ENCODE peak calls at places on chromosome 11, in seven cellular contexts. Z is tibial artery, F is cardiac muscle cell, S is brain microvascular endothelial cell, G is stomach, U is RWPE2, P is adrenal gland. N is an unnamed sample.
A peak's percentile ranks its signal among the peaks of the same experiment; 100 is the strongest.

GRCh38 chr11:74442601-74443000 is 24.7 kb downstream of the KCNE3 start:
- DNase-seq in Z (no peak), F (no peak), S (peak; percentile 38), G (no peak), U (no peak), P (no peak), N (no peak)

GRCh38 chr11:36512016-36512415 is 1.9 kb upstream of the TRAF6 start:
- DNase-seq in Z (no peak), F (no peak), S (peak; percentile 34), G (no peak), U (no peak), P (no peak), N (no peak)

GRCh38 chr11:58301576-58301975 is 33.5 kb upstream of the OR10W1 start:
- DNase-seq in Z (no peak), F (no peak), S (peak; percentile 75), G (no peak), U (no peak), P (no peak), N (peak; percentile 33)

GRCh38 chr11:103929168-103929903 is 107.1 kb upstream of the DDI1 start:
- DNase-seq in Z (no peak), F (peak; percentile 51), S (no peak), G (no peak), U (no peak), P (no peak), N (no peak)

GRCh38 chr11:70185348-70186055 is 17.6 kb upstream of the FADD start:
- DNase-seq in Z (no peak), F (no peak), S (no peak), G (no peak), U (no peak), P (no peak), N (no peak)

GRCh38 chr11:8566613-8567210 is 27.3 kb downstream of the STK33 start:
- DNase-seq in Z (no peak), F (peak; percentile 50), S (peak; percentile 7), G (no peak), U (no peak), P (no peak), N (no peak)

GRCh38 chr11:123122852-123123251 is 60.9 kb upstream of the HSPA8 start:
- DNase-seq in Z (no peak), F (no peak), S (no peak), G (no peak), U (no peak), P (no peak), N (no peak)

GRCh38 chr11:131807876-131808275 is 437.5 kb downstream of the NTM start:
- DNase-seq in Z (no peak), F (no peak), S (no peak), G (no peak), U (no peak), P (no peak), N (no peak)

GRCh38 chr11:12629601-12630313 is 44.5 kb upstream of the TEAD1 start:
- DNase-seq in Z (no peak), F (no peak), S (peak; percentile 79), G (no peak), U (no peak), P (no peak), N (no peak)

GRCh38 chr11:73012121-73012863 is 129.8 kb downstream of the FCHSD2 start:
- DNase-seq in Z (no peak), F (no peak), S (peak; percentile 7), G (no peak), U (no peak), P (no peak), N (no peak)

GRCh38 chr11:11976476-11977187 is 31.8 kb downstream of the DKK3 start:
- DNase-seq in Z (no peak), F (no peak), S (no peak), G (peak; percentile 66), U (no peak), P (no peak), N (no peak)

GRCh38 chr11:78420255-78420764 is 2.7 kb upstream of the GAB2 start:
- DNase-seq in Z (peak; percentile 86), F (peak; percentile 46), S (peak; percentile 96), G (peak; percentile 59), U (no peak), P (peak; percentile 77), N (peak; percentile 39)

GRCh38 chr11:121448431-121448941 is 3.6 kb upstream of the SORL1 start:
- DNase-seq in Z (no peak), F (no peak), S (no peak), G (no peak), U (no peak), P (no peak), N (no peak)

GRCh38 chr11:17611049-17611448 is 64.0 kb downstream of the OTOG start:
- DNase-seq in Z (no peak), F (no peak), S (no peak), G (no peak), U (no peak), P (no peak), N (no peak)

GRCh38 chr11:125070699-125071254 is 7.7 kb downstream of the SLC37A2 start:
- DNase-seq in Z (peak; percentile 76), F (no peak), S (peak; percentile 19), G (peak; percentile 61), U (peak; percentile 86), P (peak; percentile 96), N (no peak)

GRCh38 chr11:64396079-64396591 is 37.2 kb downstream of the RPS6KA4 start:
- DNase-seq in Z (no peak), F (peak; percentile 39), S (no peak), G (no peak), U (no peak), P (no peak), N (no peak)

GRCh38 chr11:15258433-15259350 is 144.0 kb downstream of the INSC start:
- DNase-seq in Z (no peak), F (peak; percentile 57), S (peak; percentile 23), G (no peak), U (no peak), P (no peak), N (no peak)

GRCh38 chr11:61948505-61948904 is 1.6 kb upstream of the BEST1 start:
- DNase-seq in Z (no peak), F (no peak), S (no peak), G (no peak), U (no peak), P (no peak), N (no peak)

GRCh38 chr11:69014084-69014935 is 1.3 kb upstream of the MRGPRF start:
- DNase-seq in Z (no peak), F (peak; percentile 50), S (no peak), G (peak; percentile 44), U (no peak), P (no peak), N (peak; percentile 76)

GRCh38 chr11:2734181-2735052 is 34.6 kb upstream of the KCNQ1OT1 start:
- DNase-seq in Z (no peak), F (no peak), S (no peak), G (no peak), U (no peak), P (no peak), N (no peak)

DNA sequence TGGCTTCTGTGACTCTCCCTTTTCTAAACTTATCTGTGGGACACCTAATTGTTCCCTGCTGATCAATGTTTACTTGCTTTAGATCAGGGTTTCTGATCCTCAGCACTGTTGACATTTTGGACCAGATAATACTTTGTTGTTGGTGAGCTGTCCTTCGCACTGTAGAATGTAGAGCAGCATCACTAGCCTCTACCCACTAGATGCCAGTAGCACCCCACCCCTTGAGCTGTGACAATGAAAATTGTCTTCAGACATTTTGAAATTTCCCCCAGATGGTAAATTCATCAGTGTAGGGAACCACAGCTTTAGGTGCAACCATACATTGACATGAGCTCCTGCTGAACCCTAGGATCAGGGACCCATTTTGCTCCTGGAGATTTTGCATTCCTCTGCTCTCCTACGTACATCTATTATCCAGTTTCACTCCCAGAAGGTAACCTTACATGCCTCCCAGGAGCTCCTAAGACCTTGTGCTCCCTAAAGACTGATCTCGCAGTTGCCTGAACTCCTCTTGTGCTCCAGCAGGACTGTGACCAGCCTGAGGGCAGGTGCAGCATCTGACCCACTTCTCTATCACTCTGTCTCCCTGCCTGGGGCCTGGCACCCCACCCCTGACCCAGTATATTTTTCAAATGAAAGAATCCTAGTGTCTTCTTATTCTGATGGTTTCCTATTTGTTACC is 107.8 kb downstream of the FAR1 start:
- DNase-seq in Z (no peak), F (no peak), S (no peak), G (no peak), U (no peak), P (no peak), N (no peak)
- TF ChIP-seq CTCF in Z (no peak), F (peak; percentile 22), S (peak; percentile 50), G (no peak), U (peak; percentile 41), P (no peak), N (no peak)

DNA sequence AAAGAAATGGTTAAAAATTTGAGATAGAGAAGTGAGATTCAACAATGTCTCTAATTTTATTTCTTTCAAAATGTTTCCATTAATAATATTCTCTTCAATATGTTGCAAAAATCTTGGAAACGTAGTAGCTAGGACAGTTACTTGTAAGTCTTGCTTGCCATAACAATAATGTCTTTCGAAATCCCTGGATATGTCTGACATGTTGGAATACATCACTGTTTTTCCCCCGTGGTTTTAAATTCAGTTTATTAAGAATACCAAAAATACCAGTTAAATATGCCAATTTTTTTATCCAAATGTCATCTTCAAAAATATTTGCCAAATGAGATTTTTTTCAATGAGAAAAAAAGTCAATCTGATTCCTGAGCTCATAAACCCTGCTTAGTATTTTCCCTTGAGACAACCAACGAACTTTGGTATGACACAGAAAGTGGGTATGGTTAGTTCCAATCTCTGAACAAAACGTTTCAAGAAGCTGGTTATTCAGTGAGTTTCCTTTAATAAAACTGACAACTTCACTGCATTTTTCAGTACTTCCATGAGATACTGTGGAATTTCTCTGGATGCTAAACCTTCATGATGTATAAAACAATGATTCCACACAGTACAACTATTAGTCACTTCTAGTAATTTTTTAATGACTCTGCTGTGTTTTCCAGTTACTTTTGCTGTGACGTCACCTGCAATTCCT is 36.7 kb upstream of the AMPD3 start:
- DNase-seq in Z (no peak), F (no peak), S (no peak), G (no peak), U (no peak), P (no peak), N (no peak)
- H3K27ac ChIP-seq in Z (no peak overlapping the region), F (no peak overlapping the region), S (no peak overlapping the region), G (no peak overlapping the region), U (no peak overlapping the region), P (no peak overlapping the region), N (no peak overlapping the region)

GRCh38 chr11:26134481-26135355 is 197.2 kb upstream of the ANO3 start:
- DNase-seq in Z (no peak), F (peak; percentile 16), S (peak; percentile 31), G (no peak), U (no peak), P (no peak), N (no peak)
- TF ChIP-seq CTCF in Z (no peak), F (peak; percentile 6), S (peak; percentile 61), G (no peak), U (peak; percentile 57), P (peak; percentile 29), N (peak; percentile 45)

GRCh38 chr11:33553486-33553885 is 147.1 kb downstream of the C11orf91 start:
- DNase-seq in Z (no peak), F (no peak), S (no peak), G (no peak), U (no peak), P (no peak), N (no peak)
- H3K27ac ChIP-seq in Z (no peak overlapping the region), F (no peak overlapping the region), S (no peak overlapping the region), G (no peak overlapping the region), U (no peak overlapping the region), P (no peak overlapping the region), N (no peak overlapping the region)

DNA sequence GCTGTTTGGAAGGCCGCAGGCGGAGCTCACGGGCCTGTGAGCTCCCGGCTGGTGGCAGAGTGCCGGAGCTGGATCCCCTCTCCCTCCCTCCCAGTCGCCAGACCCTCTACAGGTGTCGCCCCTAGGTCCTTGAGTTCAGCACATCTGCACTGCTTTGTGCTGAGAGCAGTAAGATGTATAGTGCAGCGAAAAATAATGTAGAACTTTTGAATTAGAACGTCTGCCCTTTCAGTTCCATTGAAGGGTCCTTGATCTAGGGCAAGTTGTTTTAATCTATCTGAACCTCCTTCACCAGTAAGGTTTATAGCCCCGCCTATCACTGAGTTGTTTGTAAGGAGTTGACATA is 389 bp downstream of the ANKRD49 start:
- DNase-seq in Z (no peak), F (no peak), S (no peak), G (no peak), U (no peak), P (no peak), N (no peak)
- TF ChIP-seq CTCF in Z (no peak), F (no peak), S (no peak), G (no peak), U (no peak), P (no peak), N (no peak)

N was measured in AG04450.